ENCODE peak calls at places on chromosome 7, in five cellular contexts. D is HS-27A; Z is activated CD8-positive, alpha-beta memory T cell treated with anti-CD3 and anti-CD28 coated beads for 4 hours; P is GF-D8; E is psoas muscle. G is an unnamed sample.

GRCh38 chr7:96303686-96304443 is 18.0 kb downstream of the SLC25A13 start:
- DNase-seq in D (no peak), Z (no peak), E (no peak), P (peak; percentile 66), G (no peak)

GRCh38 chr7:14305233-14305866 is 315.9 kb upstream of the ETV1 start:
- DNase-seq in Z (no peak), D (no peak), E (no peak), P (no peak), G (no peak)

GRCh38 chr7:123916240-123916724 is 8.8 kb upstream of the SPAM1 start:
- DNase-seq in D (no peak), E (no peak), P (no peak), Z (no peak), G (peak; percentile 1)

GRCh38 chr7:146366938-146367337 is 250.3 kb downstream of the CNTNAP2 start:
- DNase-seq in Z (no peak), E (no peak), P (no peak), D (no peak), G (no peak)

GRCh38 chr7:3787717-3788311 is 486.8 kb downstream of the SDK1 start:
- DNase-seq in D (no peak), P (no peak), Z (no peak), E (peak; percentile 20), G (no peak)

GRCh38 chr7:119270045-119270464 is 1002.9 kb upstream of the KCND2 start:
- DNase-seq in E (no peak), D (peak; percentile 20), P (no peak), Z (no peak), G (peak; percentile 6)

GRCh38 chr7:73742338-73742752 is 3.7 kb upstream of the ABHD11 start:
- DNase-seq in P (no peak), Z (no peak), D (no peak), E (no peak), G (no peak)

GRCh38 chr7:87875151-87876039 is 765 bp downstream of the SLC25A40 start:
- DNase-seq in E (no peak), D (no peak), P (no peak), Z (no peak), G (no peak)

GRCh38 chr7:44377681-44378421 is 52.5 kb upstream of the CAMK2B start:
- DNase-seq in E (no peak), P (no peak), Z (no peak), D (no peak), G (no peak)

GRCh38 chr7:50693475-50693874 is 89.2 kb downstream of the GRB10 start:
- DNase-seq in Z (no peak), P (no peak), E (no peak), D (no peak), G (no peak)

GRCh38 chr7:45349102-45349501 is 191.5 kb downstream of the RAMP3 start:
- DNase-seq in Z (no peak), E (no peak), P (no peak), D (no peak), G (no peak)

GRCh38 chr7:3210531-3210930 is 90.5 kb upstream of the SDK1 start:
- DNase-seq in P (no peak), D (no peak), E (no peak), Z (no peak), G (no peak)

GRCh38 chr7:46449743-46450142 is 528.7 kb upstream of the IGFBP3 start:
- DNase-seq in Z (no peak), D (no peak), P (no peak), E (no peak), G (no peak)

GRCh38 chr7:91031757-91032156 is 232.5 kb upstream of the FZD1 start:
- DNase-seq in Z (no peak), E (no peak), D (no peak), P (no peak), G (no peak)

GRCh38 chr7:78232806-78233205 is 434.2 kb downstream of the PHTF2 start:
- DNase-seq in Z (no peak), P (no peak), D (no peak), E (no peak), G (no peak)

GRCh38 chr7:129793506-129794310 is 159.1 kb downstream of the UBE2H start:
- DNase-seq in D (no peak), E (no peak), Z (no peak), P (no peak), G (no peak)

GRCh38 chr7:69211739-69212138 is 386.5 kb upstream of the AUTS2 start:
- DNase-seq in D (no peak), P (no peak), E (no peak), Z (no peak), G (no peak)